ENCODE peak calls at places on chromosomes 2 and 18, in ten cellular contexts. F, B, Q, Z, P, Y, E, K, V and U are unnamed samples.
A peak's percentile ranks its signal among the peaks of the same experiment; 100 is the strongest.

GRCh38 chr2:172270278-172271079 is 156.9 kb upstream of the ITGA6 start:
- DNase-seq in F (no peak), V (peak; percentile 82), B (no peak), Y (no peak), E (no peak), Z (no peak), Q (no peak), P (no peak), K (no peak), U (no peak)

GRCh38 chr2:150013011-150013410 is 425.4 kb upstream of the MMADHC start:
- DNase-seq in E (no peak), V (no peak), Y (no peak), B (no peak), P (no peak), K (no peak), Z (peak; percentile 63), Q (no peak), F (no peak), U (no peak)

GRCh38 chr2:203949228-203949627 is 12.7 kb downstream of the ICOS start:
- DNase-seq in F (no peak), E (no peak), B (no peak), Q (peak; percentile 72), P (no peak), K (no peak), V (no peak), Y (no peak), Z (peak; percentile 8), U (peak; percentile 14)

GRCh38 chr2:25331686-25332365 is 9.9 kb downstream of the DNMT3A start:
- DNase-seq in P (no peak), Q (peak; percentile 40), E (no peak), F (no peak), Y (no peak), K (no peak), V (no peak), B (no peak), Z (no peak), U (no peak)

GRCh38 chr2:102449370-102449974 is 23.6 kb upstream of the SLC9A4 start:
- DNase-seq in B (peak; percentile 51), F (peak; percentile 70), Q (peak; percentile 56), P (no peak), V (peak; percentile 37), Z (peak; percentile 66), E (no peak), K (peak; percentile 65), Y (peak; percentile 16), U (no peak)

GRCh38 chr2:167048829-167049228 is 160.5 kb downstream of the XIRP2 start:
- DNase-seq in K (no peak), Q (no peak), Z (no peak), P (no peak), E (no peak), V (no peak), Y (no peak), F (no peak), B (peak; percentile 2), U (no peak)

GRCh38 chr2:215773728-215774127 is 239.6 kb downstream of the MREG start:
- DNase-seq in Z (peak; percentile 98), Y (no peak), P (peak; percentile 64), F (peak; percentile 98), B (no peak), K (no peak), Q (peak; percentile 68), E (peak; percentile 72), V (no peak), U (peak; percentile 88)

GRCh38 chr18:2425426-2426317 is 145.6 kb downstream of the METTL4 start:
- DNase-seq in E (no peak), Y (no peak), Z (peak; percentile 2), K (no peak), Q (peak; percentile 62), V (no peak), F (peak; percentile 81), P (no peak), B (no peak), U (no peak)

GRCh38 chr2:239832995-239833727 is 192.0 kb downstream of the NDUFA10 start:
- DNase-seq in F (no peak), Z (no peak), E (no peak), V (peak; percentile 18), B (no peak), Q (no peak), Y (no peak), K (no peak), P (no peak), U (no peak)

GRCh38 chr2:184599054-184599874 is 935 bp downstream of the ZNF804A start:
- DNase-seq in B (no peak), K (no peak), P (no peak), Q (no peak), Z (peak; percentile 48), F (peak; percentile 53), Y (peak; percentile 72), V (no peak), E (no peak), U (no peak)

GRCh38 chr2:120735750-120736170 is at the start of gene GLI2:
- DNase-seq in F (peak; percentile 89), E (peak; percentile 55), P (peak; percentile 66), V (peak; percentile 70), B (peak; percentile 93), Q (peak; percentile 82), K (peak; percentile 41), Y (no peak), Z (peak; percentile 91), U (no peak)

GRCh38 chr2:120736202-120736954 is 710 bp downstream of the GLI2 start:
- DNase-seq in Q (peak; percentile 18), E (no peak), B (peak; percentile 53), V (peak; percentile 25), Y (no peak), K (no peak), P (no peak), F (no peak), Z (peak; percentile 23), U (no peak)

GRCh38 chr2:120733238-120733942 is 2.3 kb upstream of the GLI2 start:
- DNase-seq in P (no peak), B (no peak), E (no peak), F (no peak), Y (no peak), K (no peak), Q (no peak), V (peak; percentile 13), Z (peak; percentile 31), U (no peak)

GRCh38 chr2:120736955-120737801 is 1.5 kb downstream of the GLI2 start:
- DNase-seq in Y (no peak), P (no peak), K (no peak), F (peak; percentile 92), B (peak; percentile 83), Z (peak; percentile 87), E (peak; percentile 81), V (peak; percentile 34), Q (peak; percentile 28), U (peak; percentile 84)

DNA sequence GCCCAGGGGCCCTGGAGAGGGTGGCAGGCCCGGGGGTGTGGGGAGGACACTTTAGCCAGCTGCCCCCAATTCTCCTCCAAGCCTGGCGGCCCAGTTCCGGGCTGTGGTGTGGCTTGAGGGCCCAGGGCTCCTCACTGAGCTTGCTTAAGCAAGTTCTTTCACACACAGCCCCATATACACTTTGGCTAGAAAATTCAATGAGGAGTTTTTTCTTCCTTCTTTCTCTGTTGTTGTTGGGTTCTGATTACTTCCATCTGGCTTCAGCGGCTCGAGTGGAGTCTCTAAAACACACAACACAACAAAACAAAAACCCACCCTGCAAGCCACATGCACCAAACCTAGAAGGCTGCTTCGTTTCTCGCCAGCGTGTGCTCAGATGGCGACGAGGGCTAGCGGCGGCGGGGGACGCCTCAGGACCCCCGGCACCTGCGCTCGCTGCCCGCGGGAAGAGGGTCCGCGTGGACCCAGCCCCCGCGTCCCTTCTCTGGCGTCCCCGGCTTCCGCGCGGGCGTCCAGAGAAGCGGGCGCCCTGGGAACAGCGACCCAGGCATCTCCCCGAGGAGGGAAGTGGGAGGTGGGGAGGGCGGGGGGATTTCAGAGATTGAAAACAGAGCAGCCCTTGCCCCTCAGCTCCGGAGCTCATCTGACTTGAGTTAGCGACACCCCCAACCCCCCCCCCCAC is 597 bp upstream of the GLI2 start:
- DNase-seq in F (peak; percentile 57), V (peak; percentile 22), Y (no peak), E (no peak), B (peak; percentile 20), Q (no peak), P (no peak), Z (peak; percentile 52), K (no peak), U (no peak)
- H3K4me3 ChIP-seq in F (peak overlapping the region; percentile 82), V (peak overlapping the region; percentile 56), Y (no peak overlapping the region), E (peak overlapping the region; percentile 84), B (peak overlapping the region; percentile 83), Q (no peak overlapping the region), P (peak overlapping the region; percentile 55), Z (peak overlapping the region; percentile 87), K (no peak overlapping the region), U (peak overlapping the region; percentile 88)

DNA sequence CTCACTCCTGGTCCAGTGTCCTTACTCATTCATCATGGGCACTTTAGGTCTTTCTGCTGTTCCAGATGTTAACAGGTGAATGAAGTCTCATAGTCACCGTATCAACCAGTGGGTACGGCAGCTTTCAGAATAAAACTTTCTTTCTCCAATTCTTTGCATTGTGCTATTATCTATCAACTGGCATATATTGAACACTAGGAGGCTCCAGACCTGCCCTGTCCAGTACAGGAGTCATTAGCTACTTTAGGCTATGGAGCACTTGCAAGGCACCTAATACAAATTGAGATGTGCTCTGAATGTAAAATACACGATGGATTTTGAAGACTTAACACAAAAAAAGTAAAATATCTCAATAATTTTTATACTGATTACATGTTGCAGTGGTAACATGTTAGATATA is 43.2 kb upstream of the NEB start:
- DNase-seq in V (no peak), E (no peak), Q (no peak), P (no peak), B (no peak), K (no peak), Y (no peak), F (no peak), Z (no peak), U (no peak)
- TF ChIP-seq CTCF in V (no peak), E (peak; percentile 6), Q (peak; percentile 30), P (no peak), B (peak; percentile 18), K (peak; percentile 7), Y (peak; percentile 60), F (no peak), Z (no peak), U (no peak)

DNA sequence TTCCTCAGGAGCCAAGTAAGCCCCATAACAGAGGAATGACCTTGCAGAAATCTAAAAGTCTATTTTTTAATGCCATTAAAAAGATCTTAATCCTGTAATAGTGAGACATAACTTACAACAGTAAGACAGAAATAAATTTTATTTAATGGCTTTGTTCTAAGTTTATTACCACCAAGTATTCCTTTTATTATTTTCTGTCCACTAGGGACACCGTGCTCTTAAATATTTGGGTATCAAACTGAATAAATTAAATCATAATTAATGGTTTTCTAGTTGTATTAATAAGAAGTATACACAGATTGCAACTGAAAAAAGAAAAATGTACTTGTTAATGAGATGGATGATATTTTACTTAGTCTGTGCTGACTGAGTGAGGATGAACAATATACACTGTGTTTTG is 3.1 kb upstream of the B4GALT6 start:
- DNase-seq in B (no peak), Z (peak; percentile 14), K (no peak), F (no peak), P (no peak), Q (no peak), V (no peak), E (no peak), Y (no peak), U (no peak)
- H3K4me3 ChIP-seq in B (no peak overlapping the region), Z (no peak overlapping the region), K (no peak overlapping the region), F (no peak overlapping the region), P (no peak overlapping the region), Q (no peak overlapping the region), V (no peak overlapping the region), E (no peak overlapping the region), Y (no peak overlapping the region), U (no peak overlapping the region)

DNA sequence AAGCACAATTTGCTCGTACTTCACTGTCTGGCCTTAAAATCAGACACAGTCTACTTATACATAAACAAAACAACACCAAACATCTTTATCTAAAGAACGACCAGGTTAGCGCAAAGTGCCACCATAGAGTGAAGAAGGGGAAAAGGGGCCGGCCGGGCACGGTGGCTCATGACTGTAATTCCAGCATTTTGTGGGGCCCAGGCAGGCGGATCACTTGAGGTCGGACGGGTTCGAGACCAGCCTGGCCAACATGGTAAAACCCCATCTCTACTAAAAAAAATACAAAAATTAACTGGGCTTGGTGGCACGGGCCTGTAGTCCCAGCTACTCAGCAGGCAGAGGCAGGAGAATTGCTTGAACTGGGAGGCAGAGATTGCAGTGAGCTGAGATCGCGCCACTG is 118.5 kb upstream of the RIOK3 start:
- DNase-seq in Z (no peak), Y (no peak), Q (no peak), K (no peak), E (no peak), F (no peak), P (no peak), B (no peak), V (no peak), U (no peak)
- TF ChIP-seq CTCF in Z (no peak), Y (no peak), Q (no peak), K (no peak), E (no peak), F (no peak), P (no peak), B (no peak), V (no peak), U (no peak)